ENCODE peak calls at places on chromosome 5, in six cellular contexts. Q, W, A, E, F and I are unnamed samples. For H3K4me1, the result is how much of the 10 kb centered on the place peaks cover.

GRCh38 chr5:151811593-151812321 is 40.0 kb downstream of the G3BP1 start:
- DNase-seq in W (no peak), A (peak), F (no peak), Q (peak), E (no peak), I (no peak)

GRCh38 chr5:59042683-59043082 is 459.8 kb downstream of the RAB3C start:
- DNase-seq in W (no peak), A (peak), E (no peak), Q (no peak), F (no peak), I (no peak)

GRCh38 chr5:16616536-16617271 is at the start of gene RETREG1:
- DNase-seq in W (peak), F (no peak), A (peak), Q (peak), E (no peak), I (no peak)

GRCh38 chr5:176597417-176598389 is 12.3 kb downstream of the GPRIN1 start:
- DNase-seq in A (no peak), Q (no peak), W (peak), F (no peak), E (no peak), I (no peak)

GRCh38 chr5:142548739-142549275 is 137.1 kb downstream of the FGF1 start:
- DNase-seq in Q (peak), F (peak), A (peak), W (peak), E (peak), I (peak)

GRCh38 chr5:154698681-154699275 is 56.4 kb upstream of the LARP1 start:
- DNase-seq in Q (no peak), E (no peak), A (no peak), F (no peak), W (no peak), I (no peak)

GRCh38 chr5:89342106-89342876 is 459.3 kb upstream of the MEF2C start:
- DNase-seq in Q (no peak), W (no peak), E (no peak), F (no peak), A (peak), I (peak)

GRCh38 chr5:146962801-146963355 is 84.3 kb upstream of the PPP2R2B start:
- DNase-seq in W (no peak), E (no peak), F (no peak), Q (no peak), A (peak), I (peak)

GRCh38 chr5:142911170-142911569 is 141.0 kb downstream of the ARHGAP26 start:
- DNase-seq in A (no peak), E (no peak), Q (no peak), W (no peak), F (no peak), I (no peak)

GRCh38 chr5:139693676-139694364 is 45.7 kb downstream of the CXXC5 start:
- DNase-seq in A (no peak), Q (no peak), W (no peak), F (no peak), E (no peak), I (no peak)

GRCh38 chr5:14879985-14880589 is 8.5 kb upstream of the ANKH start:
- DNase-seq in E (no peak), F (no peak), Q (no peak), A (peak), W (no peak), I (no peak)

GRCh38 chr5:23352437-23352836 is 155.0 kb upstream of the PRDM9 start:
- DNase-seq in W (peak), A (no peak), Q (no peak), F (no peak), E (peak), I (peak)

GRCh38 chr5:15105799-15106393 is 234.3 kb upstream of the ANKH start:
- DNase-seq in W (peak), F (no peak), A (peak), Q (no peak), E (peak), I (peak)

GRCh38 chr5:11797132-11797531 is 107.1 kb downstream of the CTNND2 start:
- DNase-seq in F (no peak), Q (no peak), E (no peak), A (no peak), W (peak), I (no peak)

GRCh38 chr5:150540615-150541396 is 32.9 kb downstream of the NDST1 start:
- DNase-seq in E (no peak), F (no peak), A (peak), Q (peak), W (no peak), I (peak)

GRCh38 chr5:172932313-172933017 is 26.8 kb upstream of the RPL26L1 start:
- DNase-seq in W (peak), Q (peak), E (no peak), F (no peak), A (no peak), I (peak)

GRCh38 chr5:3324421-3325101 is 271.1 kb upstream of the IRX1 start:
- DNase-seq in W (peak), E (no peak), F (no peak), A (no peak), Q (no peak), I (no peak)

GRCh38 chr5:177365845-177366527 is 8.3 kb downstream of the RGS14 start:
- DNase-seq in F (no peak), Q (no peak), W (peak), A (no peak), E (no peak), I (no peak)

GRCh38 chr5:95892784-95893354 is 68.8 kb downstream of the ELL2 start:
- DNase-seq in F (no peak), E (no peak), W (peak), A (no peak), Q (no peak), I (no peak)

GRCh38 chr5:91194861-91195460 is 188.2 kb downstream of the ARRDC3 start:
- DNase-seq in Q (no peak), W (no peak), A (no peak), E (no peak), F (no peak), I (no peak)

GRCh38 chr5:115191439-115192031 is 21.8 kb upstream of the TRIM36 start:
- DNase-seq in F (no peak), E (no peak), W (no peak), Q (no peak), A (no peak), I (no peak)

GRCh38 chr5:171858303-171858702 is 72.7 kb downstream of the SMIM23 start:
- DNase-seq in A (no peak), F (no peak), Q (no peak), W (peak), E (no peak), I (no peak)

GRCh38 chr5:98913911-98914310 is 14.9 kb downstream of the CHD1 start:
- DNase-seq in F (no peak), Q (no peak), A (no peak), E (no peak), W (no peak), I (no peak)

GRCh38 chr5:36876965-36877666 is 547 bp downstream of the NIPBL start:
- DNase-seq in F (peak), A (peak), E (no peak), Q (peak), W (peak), I (peak)
- H3K4me1 ChIP-seq in F (half or more), A (under half), E (under half), Q (under half), W (under half), I (under half)

DNA sequence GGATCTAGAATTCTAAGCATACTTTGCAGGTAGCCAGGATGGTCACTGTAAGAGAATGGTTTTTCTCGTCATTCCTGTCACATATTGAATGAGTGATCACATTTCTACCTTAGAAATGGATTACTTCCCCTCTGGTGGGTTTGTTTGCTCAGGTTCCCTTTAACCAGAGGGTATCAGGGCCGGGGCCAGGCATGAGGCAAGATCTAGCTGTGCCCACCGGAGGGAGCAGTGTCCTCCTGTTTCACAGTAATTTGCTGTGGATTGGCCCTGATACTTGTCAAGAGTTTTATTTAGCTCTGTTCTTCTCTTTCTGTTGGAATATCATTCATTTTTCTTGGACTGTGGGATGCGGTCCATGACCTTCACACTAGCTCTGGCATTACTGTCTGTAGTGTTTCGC is 42.3 kb upstream of the ZBED3 start:
- DNase-seq in Q (no peak), A (peak), E (no peak), W (peak), F (no peak), I (no peak)
- TF ChIP-seq CTCF in Q (no peak), A (peak), E (peak), W (peak), F (peak), I (peak)

GRCh38 chr5:57495285-57495684 is 12.7 kb upstream of the ACTBL2 start:
- DNase-seq in F (no peak), Q (no peak), W (no peak), A (no peak), E (no peak), I (no peak)
- H3K4me1 ChIP-seq in F (half or more), Q (under half), W (under half), A (under half), E (under half), I (under half)

DNA sequence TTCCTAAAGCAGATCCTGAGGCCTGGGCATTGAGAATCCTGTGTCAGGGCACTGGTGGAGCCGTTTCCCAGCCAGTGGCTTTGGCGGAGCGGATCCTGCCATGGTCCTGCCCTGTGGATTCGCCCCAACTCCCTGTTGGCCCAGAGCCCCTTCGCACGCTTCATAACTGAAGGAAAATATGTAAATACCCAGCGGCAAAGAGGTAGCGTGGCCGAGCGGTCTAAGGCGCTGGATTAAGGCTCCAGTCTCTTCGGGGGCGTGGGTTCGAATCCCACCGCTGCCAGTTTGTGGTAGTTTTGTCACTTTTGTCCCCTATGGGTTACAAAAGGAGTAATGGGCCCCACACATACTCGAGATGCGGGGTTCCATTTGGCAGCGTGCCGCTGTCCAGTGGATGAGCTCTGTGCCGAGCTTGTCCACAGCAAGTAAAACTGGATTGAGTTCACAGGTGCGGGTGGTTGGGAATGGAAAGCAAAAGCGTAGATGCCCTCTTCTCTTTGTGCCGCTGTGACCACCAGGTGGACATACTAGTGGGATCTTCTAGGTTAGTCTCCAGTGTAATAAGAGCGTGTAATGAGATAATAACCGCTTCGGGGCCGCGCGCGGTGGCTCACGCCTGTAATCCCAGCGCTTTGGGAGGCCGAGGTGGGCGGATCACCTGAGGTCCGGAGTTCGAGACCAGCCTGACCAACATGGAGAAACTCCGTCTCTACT is 17.3 kb downstream of the TRIM7 start:
- DNase-seq in A (peak), E (no peak), W (peak), F (peak), Q (peak), I (peak)
- TF ChIP-seq CTCF in A (no peak), E (no peak), W (no peak), F (peak), Q (peak), I (peak)

GRCh38 chr5:65101706-65102105 is 333.0 kb downstream of the CWC27 start:
- DNase-seq in A (no peak), F (no peak), W (no peak), E (no peak), Q (no peak), I (no peak)
- H3K4me1 ChIP-seq in A (under half), F (under half), W (under half), E (under half), Q (under half), I (under half)

GRCh38 chr5:32711693-32712462 is 757 bp downstream of the NPR3 start:
- DNase-seq in Q (no peak), E (no peak), A (peak), F (no peak), W (peak), I (peak)

GRCh38 chr5:32710859-32711692 is at the start of gene NPR3:
- DNase-seq in E (no peak), Q (no peak), W (peak), F (no peak), A (no peak), I (peak)

GRCh38 chr5:32712463-32713395 is 1.6 kb downstream of the NPR3 start:
- DNase-seq in E (no peak), F (no peak), Q (no peak), W (peak), A (no peak), I (no peak)

GRCh38 chr5:32713396-32714381 is 2.6 kb downstream of the NPR3 start:
- DNase-seq in A (no peak), E (no peak), Q (no peak), W (peak), F (peak), I (peak)

DNA sequence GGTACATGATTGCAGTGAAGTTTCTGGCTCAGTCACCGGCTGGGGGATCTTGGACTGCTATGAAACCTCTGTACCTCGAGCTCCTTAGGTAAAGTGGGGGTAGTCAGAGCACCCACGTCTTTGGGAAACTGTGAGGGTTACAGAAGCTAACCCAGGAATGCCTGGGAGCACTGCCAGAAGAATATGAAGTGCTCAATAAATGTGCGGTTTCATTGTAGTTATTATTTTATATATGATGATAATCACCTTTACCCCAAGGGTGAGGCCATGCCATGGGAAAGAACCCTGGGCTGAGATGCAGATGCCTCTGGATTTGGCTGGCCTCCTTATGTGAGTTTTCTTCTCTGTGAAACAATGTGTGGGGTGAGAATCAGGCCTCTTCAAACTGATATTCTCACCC is 3.7 kb downstream of the NPR3 start:
- DNase-seq in W (no peak), E (no peak), Q (no peak), A (peak), F (no peak), I (no peak)
- TF ChIP-seq CTCF in W (no peak), E (no peak), Q (no peak), A (no peak), F (no peak), I (no peak)

DNA sequence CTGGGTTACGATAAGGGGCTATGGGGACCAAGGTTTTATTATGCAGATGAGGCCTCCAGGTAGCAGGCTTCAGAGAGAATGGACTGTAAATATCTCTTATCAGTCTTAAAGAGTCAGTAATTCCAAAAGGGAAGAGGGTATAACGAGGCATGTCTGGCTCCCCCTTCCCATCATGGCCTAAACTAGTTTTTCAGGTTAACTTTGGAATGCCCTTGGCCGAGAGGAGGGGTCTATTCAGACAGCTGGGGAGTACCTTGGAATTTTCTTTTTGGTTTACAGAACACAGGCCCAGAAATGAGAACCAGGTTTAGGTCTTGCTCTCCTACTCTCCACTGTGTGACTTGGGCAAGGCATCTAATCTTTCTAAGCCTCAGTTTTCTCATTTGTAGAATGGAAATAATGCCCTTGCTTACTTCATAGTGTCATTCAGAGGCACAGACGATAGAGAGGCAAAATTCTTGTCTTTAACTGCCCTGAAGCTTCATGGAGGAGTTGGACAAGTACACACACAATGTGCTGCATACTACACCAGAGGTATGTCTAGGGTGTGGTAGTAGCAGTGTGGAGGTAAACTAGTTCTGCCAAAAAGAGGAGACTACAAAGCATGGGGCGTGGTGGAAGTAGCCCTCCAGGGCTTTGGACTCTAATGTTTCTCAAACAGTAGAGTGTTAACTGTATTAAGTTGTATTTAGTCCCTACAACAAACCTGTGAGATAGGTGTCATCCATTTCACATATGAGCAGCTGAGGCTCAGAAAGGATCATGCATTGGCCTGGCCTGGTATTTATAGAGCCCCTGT is 45.5 kb downstream of the IRF1 start:
- DNase-seq in Q (no peak), F (peak), W (no peak), E (no peak), A (no peak), I (no peak)
- H3K4me1 ChIP-seq in Q (under half), F (under half), W (under half), E (under half), A (under half), I (under half)